ENCODE peak calls at places on chromosomes 6 and 20, in five cellular contexts. J is cardiac muscle cell, A is A549, W is dorsolateral prefrontal cortex, H is GM12865. C is an unnamed sample.
A peak's percentile ranks its signal among the peaks of the same experiment; 100 is the strongest.

GRCh38 chr6:97282238-97282725 is 734 bp downstream of the MMS22L start:
- DNase-seq in J (peak; percentile 11), A (no peak), W (no peak), H (no peak), C (peak; percentile 15)

GRCh38 chr6:77040566-77041195 is 422.6 kb downstream of the HTR1B start:
- DNase-seq in J (no peak), A (no peak), W (no peak), H (no peak), C (no peak)

GRCh38 chr6:19337103-19337502 is 500.1 kb upstream of the ID4 start:
- DNase-seq in J (no peak), A (no peak), W (no peak), H (no peak), C (no peak)

GRCh38 chr20:57964011-57964862 is 254.4 kb upstream of the PMEPA1 start:
- DNase-seq in J (no peak), A (no peak), W (no peak), H (no peak), C (no peak)

GRCh38 chr6:127749095-127749494 is 151.8 kb downstream of the THEMIS start:
- DNase-seq in J (no peak), A (no peak), W (no peak), H (no peak), C (no peak)

GRCh38 chr6:62284725-62285124 is 1.3 kb downstream of the KHDRBS2 start:
- DNase-seq in J (no peak), A (no peak), W (no peak), H (no peak), C (no peak)

GRCh38 chr6:26490576-26490964 is 9.5 kb upstream of the BTN1A1 start:
- DNase-seq in J (no peak), A (no peak), W (no peak), H (no peak), C (no peak)

GRCh38 chr20:53503517-53503919 is 90.1 kb downstream of the ZNF217 start:
- DNase-seq in J (no peak), A (no peak), W (no peak), H (no peak), C (no peak)

GRCh38 chr6:157982580-157983438 is 1.1 kb downstream of the SYNJ2 start:
- DNase-seq in J (peak; percentile 25), A (peak; percentile 69), W (no peak), H (peak; percentile 35), C (no peak)

GRCh38 chr6:165910184-165910583 is 247.1 kb upstream of the PDE10A start:
- DNase-seq in J (no peak), A (no peak), W (no peak), H (no peak), C (no peak)

GRCh38 chr6:42441059-42441471 is 10.7 kb downstream of the TRERF1 start:
- DNase-seq in J (no peak), A (no peak), W (no peak), H (no peak), C (no peak)

GRCh38 chr20:12827796-12828406 is 180.9 kb upstream of the SPTLC3 start:
- DNase-seq in J (peak; percentile 22), A (no peak), W (no peak), H (no peak), C (no peak)

GRCh38 chr6:36636687-36637418 is 41.7 kb upstream of the CDKN1A start:
- DNase-seq in J (no peak), A (no peak), W (no peak), H (no peak), C (no peak)

GRCh38 chr20:61120595-61121515 is 131.2 kb upstream of the CDH4 start:
- DNase-seq in J (peak; percentile 68), A (peak; percentile 92), W (no peak), H (no peak), C (peak; percentile 55)

GRCh38 chr20:64244281-64244805 is 11.2 kb upstream of the PCMTD2 start:
- DNase-seq in J (no peak), A (no peak), W (no peak), H (no peak), C (no peak)

GRCh38 chr20:21352703-21353102 is 44.6 kb downstream of the NKX2-4 start:
- DNase-seq in J (no peak), A (no peak), W (no peak), H (no peak), C (no peak)

GRCh38 chr20:6471110-6471647 is 296.3 kb upstream of the BMP2 start:
- DNase-seq in J (no peak), A (no peak), W (no peak), H (no peak), C (no peak)

DNA sequence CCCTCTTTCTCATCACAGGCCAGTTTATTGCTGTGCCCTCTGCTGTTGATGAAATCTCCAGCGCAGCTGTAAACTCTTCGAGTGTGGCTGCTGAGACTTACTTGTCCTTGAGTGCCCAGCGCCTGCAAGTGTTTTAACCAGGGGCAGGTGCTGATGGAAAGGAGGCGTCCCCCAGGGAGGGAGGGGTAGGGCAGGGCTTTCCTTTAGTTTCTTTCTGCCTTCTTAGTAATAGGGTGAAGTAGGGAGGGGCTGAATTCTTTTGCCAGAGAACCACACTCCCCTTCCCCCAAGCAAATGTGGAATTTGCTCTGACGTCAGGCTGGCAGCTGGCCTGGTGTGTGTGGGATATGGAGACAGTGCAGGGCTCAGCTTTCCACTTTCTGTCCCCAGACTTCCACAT is 61.2 kb downstream of the IGF2R start:
- DNase-seq in J (peak; percentile 87), A (peak; percentile 6), W (peak; percentile 69), H (no peak), C (peak; percentile 79)
- H3K4me3 ChIP-seq in J (no peak overlapping the region), A (no peak overlapping the region), W (no peak overlapping the region), H (no peak overlapping the region), C (no peak overlapping the region)

GRCh38 chr20:46023148-46023484 is 5.9 kb upstream of the SLC12A5 start:
- DNase-seq in J (no peak), A (no peak), W (no peak), H (no peak), C (no peak)

GRCh38 chr20:46023999-46024398 is 5.0 kb upstream of the SLC12A5 start:
- DNase-seq in J (no peak), A (no peak), W (no peak), H (no peak), C (no peak)

GRCh38 chr20:46020515-46020914 is 8.5 kb upstream of the SLC12A5 start:
- DNase-seq in J (no peak), A (no peak), W (no peak), H (no peak), C (no peak)

GRCh38 chr20:46021361-46022359 is 7.4 kb upstream of the SLC12A5 start:
- DNase-seq in J (peak; percentile 95), A (peak; percentile 82), W (peak; percentile 52), H (peak; percentile 51), C (peak; percentile 89)

GRCh38 chr20:46022411-46023147 is 6.4 kb upstream of the SLC12A5 start:
- DNase-seq in J (peak; percentile 72), A (peak; percentile 56), W (peak; percentile 73), H (peak; percentile 71), C (no peak)
- H3K4me3 ChIP-seq in J (peak overlapping the region; percentile 66), A (peak overlapping the region; percentile 60), W (peak overlapping the region; percentile 64), H (no peak overlapping the region), C (peak overlapping the region; percentile 72)

DNA sequence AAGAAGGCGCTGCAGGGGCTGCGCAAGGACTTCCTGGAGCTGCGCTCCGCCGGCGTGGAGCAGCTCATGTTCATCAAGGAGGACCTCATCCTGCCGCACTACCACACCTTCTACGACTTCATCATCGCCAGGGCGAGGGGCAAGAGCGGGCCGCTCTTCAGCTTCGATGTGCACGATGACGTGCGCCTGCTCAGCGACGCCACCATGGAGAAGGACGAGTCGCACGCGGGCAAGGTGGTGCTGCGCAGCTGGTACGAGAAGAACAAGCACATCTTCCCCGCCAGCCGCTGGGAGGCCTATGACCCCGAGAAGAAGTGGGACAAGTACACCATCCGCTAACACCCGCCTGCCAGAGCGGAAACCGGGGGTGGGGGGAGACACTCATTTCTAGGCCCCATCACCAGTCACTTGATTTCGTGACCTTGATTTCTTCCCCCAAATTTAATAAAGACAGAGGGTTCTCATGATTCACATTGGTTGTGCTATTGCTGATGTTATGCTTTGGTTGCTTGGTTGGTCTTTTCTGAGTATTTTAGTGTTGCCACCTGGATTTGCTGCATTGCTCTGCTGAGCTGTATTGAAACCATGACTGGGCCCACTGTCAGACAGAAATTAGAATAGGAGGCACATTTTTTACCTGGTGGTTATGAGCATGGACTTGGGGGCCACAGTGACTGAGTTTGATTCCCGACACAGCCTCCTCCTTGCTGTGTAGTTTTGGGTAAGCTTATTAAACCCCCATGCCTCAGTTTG is 1.5 kb downstream of the FAM50B start:
- DNase-seq in J (no peak), A (no peak), W (no peak), H (peak; percentile 46), C (no peak)
- H3K4me3 ChIP-seq in J (no peak overlapping the region), A (no peak overlapping the region), W (peak overlapping the region; percentile 63), H (no peak overlapping the region), C (no peak overlapping the region)

DNA sequence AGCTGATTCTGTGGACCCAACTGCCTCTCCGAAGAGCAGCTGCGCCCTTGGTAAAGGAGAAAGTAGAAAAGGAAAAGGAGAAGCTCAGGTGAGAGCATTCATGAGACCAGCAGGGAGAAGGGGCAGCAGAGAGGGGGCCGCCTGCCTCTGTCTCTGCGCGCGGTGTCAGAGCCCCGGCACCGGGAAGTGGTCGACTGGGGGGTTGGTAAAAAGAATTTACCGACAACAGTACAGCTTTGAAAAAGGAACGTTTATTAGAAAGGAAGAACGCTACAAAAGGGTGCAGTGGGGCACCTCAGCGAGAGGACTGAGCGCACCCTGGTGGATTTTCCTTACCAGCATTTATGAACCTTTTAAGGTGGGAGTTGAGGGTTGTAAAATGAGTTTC is 61.9 kb downstream of the GPR6 start:
- DNase-seq in J (peak; percentile 37), A (peak; percentile 12), W (no peak), H (peak; percentile 67), C (no peak)
- H3K4me3 ChIP-seq in J (no peak overlapping the region), A (peak overlapping the region; percentile 17), W (peak overlapping the region; percentile 33), H (peak overlapping the region; percentile 65), C (no peak overlapping the region)

GRCh38 chr20:25864986-25865714 is 168.5 kb upstream of the ZNF337 start:
- DNase-seq in J (no peak), A (no peak), W (no peak), H (no peak), C (no peak)
- H3K4me3 ChIP-seq in J (peak overlapping the region; percentile 29), A (peak overlapping the region; percentile 30), W (peak overlapping the region; percentile 60), H (no peak overlapping the region), C (no peak overlapping the region)

DNA sequence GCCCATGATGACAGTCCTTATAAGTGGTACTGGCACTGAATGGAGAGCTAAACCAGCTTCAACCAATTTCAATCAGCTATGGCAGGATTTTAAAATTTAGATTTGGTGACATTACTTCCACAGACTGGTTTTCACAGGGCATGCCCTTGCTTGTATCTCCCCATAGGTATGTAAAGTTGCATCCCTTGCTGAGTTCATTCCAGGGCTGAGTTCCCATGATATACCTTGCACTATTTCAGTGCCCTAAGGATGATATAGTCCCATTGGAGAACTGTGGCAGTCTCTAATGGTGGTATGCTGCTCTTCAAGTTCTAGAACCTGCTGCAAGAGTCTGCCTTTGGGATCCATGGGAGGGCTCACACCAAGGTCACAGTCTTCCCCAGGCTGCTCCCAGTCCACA is 232.7 kb upstream of the MOCS1 start:
- DNase-seq in J (no peak), A (no peak), W (no peak), H (no peak), C (no peak)
- H3K4me3 ChIP-seq in J (no peak overlapping the region), A (no peak overlapping the region), W (no peak overlapping the region), H (no peak overlapping the region), C (no peak overlapping the region)